ENCODE peak calls at places on chromosomes 6 and 20, in five cellular contexts. K is IMR-90, E is Karpas-422, D is cardiac muscle cell, V is vagina. S is an unnamed sample.
A peak's percentile ranks its signal among the peaks of the same experiment; 100 is the strongest.

GRCh38 chr6:127343753-127344659 is 597 bp upstream of the ECHDC1 start:
- DNase-seq in K (peak; percentile 79), E (peak; percentile 56), D (peak; percentile 14), V (no peak), S (no peak)

GRCh38 chr6:135270676-135271536 is 89.8 kb downstream of the MYB start:
- DNase-seq in K (no peak), E (no peak), D (no peak), V (no peak), S (no peak)

GRCh38 chr6:159595173-159595572 is 97.9 kb downstream of the SOD2 start:
- DNase-seq in K (peak; percentile 63), E (no peak), D (no peak), V (no peak), S (peak; percentile 70)

GRCh38 chr6:63919556-63920110 is 284.0 kb downstream of the PHF3 start:
- DNase-seq in K (no peak), E (no peak), D (no peak), V (no peak), S (no peak)

GRCh38 chr20:59670786-59671492 is 66.6 kb downstream of the PHACTR3 start:
- DNase-seq in K (no peak), E (no peak), D (no peak), V (no peak), S (peak; percentile 73)

GRCh38 chr6:74273541-74273940 is 577.5 kb downstream of the CD109 start:
- DNase-seq in K (no peak), E (no peak), D (no peak), V (no peak), S (no peak)

GRCh38 chr6:21615504-21615903 is 22.0 kb downstream of the SOX4 start:
- DNase-seq in K (peak; percentile 49), E (no peak), D (no peak), V (no peak), S (no peak)

GRCh38 chr6:130675072-130675471 is 152.1 kb upstream of the SMLR1 start:
- DNase-seq in K (peak; percentile 84), E (no peak), D (no peak), V (no peak), S (no peak)

GRCh38 chr20:46770330-46771194 is 61.1 kb downstream of the SLC2A10 start:
- DNase-seq in K (peak; percentile 58), E (no peak), D (no peak), V (no peak), S (no peak)

GRCh38 chr6:3911614-3912336 is 62.6 kb downstream of the FAM50B start:
- DNase-seq in K (peak; percentile 92), E (no peak), D (no peak), V (no peak), S (peak; percentile 88)

GRCh38 chr6:30781697-30782424 is 37.5 kb upstream of the IER3 start:
- DNase-seq in K (peak; percentile 100), E (no peak), D (peak; percentile 25), V (no peak), S (peak; percentile 97)

GRCh38 chr20:51958636-51959542 is 156.6 kb upstream of the SALL4 start:
- DNase-seq in K (peak; percentile 39), E (no peak), D (no peak), V (no peak), S (no peak)

GRCh38 chr6:166562726-166563125 is 23.8 kb downstream of the RAMACL start:
- DNase-seq in K (no peak), E (no peak), D (no peak), V (no peak), S (no peak)

GRCh38 chr6:113458368-113459010 is 398.7 kb upstream of the MARCKS start:
- DNase-seq in K (peak; percentile 45), E (no peak), D (no peak), V (no peak), S (no peak)

GRCh38 chr6:152112503-152113261 is 305.2 kb downstream of the ESR1 start:
- DNase-seq in K (no peak), E (no peak), D (no peak), V (no peak), S (no peak)

GRCh38 chr6:159916237-159916636 is 25.4 kb downstream of the MAS1 start:
- DNase-seq in K (no peak), E (no peak), D (no peak), V (no peak), S (no peak)

GRCh38 chr6:170117111-170117972 is 173.5 kb downstream of the DLL1 start:
- DNase-seq in K (no peak), E (no peak), D (no peak), V (peak; percentile 64), S (no peak)

GRCh38 chr6:37705239-37706051 is 7.8 kb upstream of the MDGA1 start:
- DNase-seq in K (peak; percentile 73), E (peak; percentile 81), D (peak; percentile 90), V (no peak), S (no peak)

GRCh38 chr6:145189836-145190235 is 545.5 kb downstream of the EPM2A start:
- DNase-seq in K (no peak), E (no peak), D (no peak), V (no peak), S (no peak)

GRCh38 chr6:162921062-162921461 is 193.3 kb downstream of the PACRG start:
- DNase-seq in K (no peak), E (no peak), D (no peak), V (no peak), S (no peak)

GRCh38 chr6:130906736-130907381 is 79.7 kb downstream of the SMLR1 start:
- DNase-seq in K (peak; percentile 88), E (no peak), D (no peak), V (no peak), S (no peak)

GRCh38 chr6:37622639-37623038 is 75.0 kb downstream of the MDGA1 start:
- DNase-seq in K (no peak), E (no peak), D (no peak), V (no peak), S (no peak)

GRCh38 chr6:2794171-2794730 is 29.1 kb downstream of the WRNIP1 start:
- DNase-seq in K (peak; percentile 60), E (no peak), D (no peak), V (no peak), S (no peak)

GRCh38 chr6:132728616-132729015 is 14.8 kb upstream of the VNN1 start:
- DNase-seq in K (no peak), E (no peak), D (no peak), V (no peak), S (no peak)

GRCh38 chr6:41577865-41578713 is 31.9 kb downstream of the FOXP4 start:
- DNase-seq in K (peak; percentile 51), E (peak; percentile 73), D (peak; percentile 57), V (no peak), S (no peak)

GRCh38 chr20:18019068-18019467 is 38.6 kb downstream of the OVOL2 start:
- DNase-seq in K (peak; percentile 4), E (peak; percentile 78), D (no peak), V (no peak), S (no peak)

GRCh38 chr6:80676386-80676785 is 569.9 kb downstream of the BCKDHB start:
- DNase-seq in K (peak; percentile 52), E (no peak), D (no peak), V (no peak), S (no peak)

GRCh38 chr20:57374931-57375651 is 16.1 kb upstream of the RBM38 start:
- DNase-seq in K (no peak), E (no peak), D (no peak), V (no peak), S (peak; percentile 77)

GRCh38 chr20:57372581-57373350 is 18.4 kb upstream of the RBM38 start:
- DNase-seq in K (no peak), E (peak; percentile 32), D (no peak), V (no peak), S (peak; percentile 76)

GRCh38 chr20:57375652-57376230 is 15.5 kb upstream of the RBM38 start:
- DNase-seq in K (no peak), E (no peak), D (no peak), V (no peak), S (peak; percentile 65)

GRCh38 chr20:57372157-57372556 is 19.0 kb upstream of the RBM38 start:
- DNase-seq in K (no peak), E (peak; percentile 31), D (no peak), V (no peak), S (peak; percentile 71)

GRCh38 chr20:57374343-57374930 is 16.8 kb upstream of the RBM38 start:
- DNase-seq in K (no peak), E (no peak), D (no peak), V (no peak), S (peak; percentile 54)
- H3K27ac ChIP-seq in K (no peak overlapping the region), E (no peak overlapping the region), D (no peak overlapping the region), V (no peak overlapping the region), S (no peak overlapping the region)

GRCh38 chr20:366719-367485 is 13.7 kb upstream of the TRIB3 start:
- DNase-seq in K (no peak), E (no peak), D (no peak), V (no peak), S (no peak)
- H3K4me3 ChIP-seq in K (no peak overlapping the region), E (no peak overlapping the region), D (no peak overlapping the region), V (no peak overlapping the region), S (no peak overlapping the region)

DNA sequence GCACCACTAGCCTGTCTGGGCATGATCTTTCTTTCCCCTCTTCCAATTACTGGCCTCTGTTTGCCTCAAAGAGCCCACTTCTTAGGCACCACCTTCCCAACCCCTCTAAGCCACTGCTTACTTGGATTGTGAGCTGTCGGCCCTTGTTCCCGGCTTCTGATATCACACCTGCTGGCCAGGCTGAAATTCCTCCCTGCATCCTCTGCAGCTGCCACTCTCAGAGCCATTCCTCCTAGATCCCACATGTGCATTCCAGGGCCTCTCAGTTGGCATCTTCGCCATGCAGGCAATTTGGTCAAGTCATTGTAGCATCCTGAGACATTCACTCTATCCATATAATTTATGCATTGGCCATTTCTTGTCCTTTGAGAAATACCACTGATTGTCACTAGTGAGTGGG is 135.9 kb downstream of the OLIG3 start:
- DNase-seq in K (no peak), E (no peak), D (peak; percentile 28), V (no peak), S (no peak)
- H3K27ac ChIP-seq in K (no peak overlapping the region), E (no peak overlapping the region), D (no peak overlapping the region), V (no peak overlapping the region), S (no peak overlapping the region)

DNA sequence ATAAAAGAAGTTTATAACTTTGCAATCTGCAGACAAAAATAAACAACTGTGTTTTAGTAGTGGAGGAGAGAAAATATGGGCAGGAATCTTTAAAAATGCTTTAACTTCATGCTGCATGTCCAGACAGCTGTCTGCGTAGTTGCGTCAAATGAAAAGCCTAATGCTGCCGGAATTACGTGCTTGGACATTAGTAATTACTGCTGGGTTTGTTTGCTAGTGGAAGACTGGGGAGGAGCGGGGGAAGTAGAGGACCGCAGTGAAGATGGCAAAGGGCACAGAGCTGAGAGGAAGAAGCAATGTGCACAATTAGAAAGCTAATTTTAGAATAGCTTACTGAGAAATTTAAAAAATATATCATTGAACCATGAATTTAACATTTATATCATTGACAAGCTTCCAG is 2.4 kb downstream of the SNAP25 start:
- DNase-seq in K (no peak), E (no peak), D (no peak), V (no peak), S (no peak)
- H3K4me3 ChIP-seq in K (no peak overlapping the region), E (no peak overlapping the region), D (no peak overlapping the region), V (no peak overlapping the region), S (no peak overlapping the region)